ENCODE peak calls at places on chromosomes 7 and 10, in four cellular contexts. R is SK-N-SH, Q is H1, L is K562. D is an unnamed sample.

GRCh38 chr10:96338279-96338925 is 20.4 kb downstream of the OPALIN start:
- DNase-seq in R (no peak), Q (no peak), L (no peak), D (no peak)

GRCh38 chr7:135919071-135919841 is 57.9 kb downstream of the MTPN start:
- DNase-seq in R (no peak), Q (no peak), L (no peak), D (no peak)

GRCh38 chr10:70139997-70140250 is 6.6 kb downstream of the TYSND1 start:
- DNase-seq in R (no peak), Q (no peak), L (no peak), D (no peak)

GRCh38 chr7:179209-179681 is 13.1 kb upstream of the FAM20C start:
- DNase-seq in R (no peak), Q (no peak), L (no peak), D (no peak)

GRCh38 chr10:116771101-116771705 is 28.8 kb upstream of the HSPA12A start:
- DNase-seq in R (no peak), Q (no peak), L (no peak), D (no peak)

GRCh38 chr10:44935201-44935960 is 24.2 kb upstream of the RASSF4 start:
- DNase-seq in R (no peak), Q (no peak), L (no peak), D (no peak)

GRCh38 chr7:87140271-87140748 is 11.9 kb upstream of the DMTF1 start:
- DNase-seq in R (no peak), Q (no peak), L (peak), D (no peak)

GRCh38 chr7:97819161-97819560 is 53.0 kb downstream of the ASNS start:
- DNase-seq in R (no peak), Q (no peak), L (no peak), D (no peak)

GRCh38 chr10:130761032-130761575 is 550.4 kb downstream of the TCERG1L start:
- DNase-seq in R (no peak), Q (no peak), L (no peak), D (no peak)

GRCh38 chr10:113751116-113751728 is at the start of gene PLEKHS1:
- DNase-seq in R (no peak), Q (no peak), L (no peak), D (no peak)

GRCh38 chr7:68619476-68619875 is 978.8 kb upstream of the AUTS2 start:
- DNase-seq in R (no peak), Q (no peak), L (no peak), D (no peak)

GRCh38 chr7:15305002-15305600 is 256.7 kb downstream of the AGMO start:
- DNase-seq in R (peak), Q (no peak), L (peak), D (peak)

GRCh38 chr10:70779088-70779487 is 6.1 kb downstream of the TBATA start:
- DNase-seq in R (peak), Q (no peak), L (no peak), D (no peak)

GRCh38 chr10:28592953-28593352 is 60.0 kb downstream of the WAC start:
- DNase-seq in R (no peak), Q (no peak), L (peak), D (no peak)

GRCh38 chr10:117514971-117515370 is 27.6 kb upstream of the EMX2 start:
- DNase-seq in R (no peak), Q (no peak), L (no peak), D (no peak)

GRCh38 chr10:42553064-42553407 is 85.3 kb downstream of the ZNF33B start:
- DNase-seq in R (no peak), Q (no peak), L (peak), D (no peak)

GRCh38 chr7:156659203-156659602 is 18.6 kb downstream of the RNF32 start:
- DNase-seq in R (no peak), Q (no peak), L (no peak), D (no peak)

GRCh38 chr7:111113263-111114017 is 22.5 kb downstream of the LRRN3 start:
- DNase-seq in R (no peak), Q (no peak), L (no peak), D (no peak)

GRCh38 chr7:96052860-96053452 is 268.9 kb downstream of the SLC25A13 start:
- DNase-seq in R (peak), Q (no peak), L (no peak), D (no peak)

GRCh38 chr10:24237801-24238390 is 29.0 kb downstream of the KIAA1217 start:
- DNase-seq in R (no peak), Q (no peak), L (no peak), D (no peak)

GRCh38 chr7:12884856-12885440 is 197.5 kb downstream of the ARL4A start:
- DNase-seq in R (no peak), Q (no peak), L (no peak), D (no peak)

GRCh38 chr10:101060951-101061813 is 607 bp upstream of the KAZALD1 start:
- DNase-seq in R (peak), Q (peak), L (peak), D (peak)

GRCh38 chr7:85695041-85695990 is 508.5 kb upstream of the SEMA3D start:
- DNase-seq in R (no peak), Q (no peak), L (no peak), D (no peak)

GRCh38 chr7:22123139-22123538 is 177.4 kb upstream of the CDCA7L start:
- DNase-seq in R (no peak), Q (no peak), L (peak), D (no peak)

GRCh38 chr7:158167373-158167772 is 420.2 kb downstream of the PTPRN2 start:
- DNase-seq in R (no peak), Q (no peak), L (no peak), D (no peak)

GRCh38 chr7:111475419-111475748 is 86.9 kb downstream of the IMMP2L start:
- DNase-seq in R (no peak), Q (no peak), L (no peak), D (no peak)

GRCh38 chr10:130137077-130137448 is 872 bp downstream of the GLRX3 start:
- DNase-seq in R (peak), Q (no peak), L (no peak), D (no peak)

GRCh38 chr10:117615649-117616048 is 73.1 kb downstream of the EMX2 start:
- DNase-seq in R (no peak), Q (no peak), L (no peak), D (no peak)

GRCh38 chr7:43484678-43485355 is 98.1 kb upstream of the STK17A start:
- DNase-seq in R (no peak), Q (no peak), L (no peak), D (no peak)

GRCh38 chr7:155652156-155653124 is 8.0 kb downstream of the RBM33 start:
- DNase-seq in R (no peak), Q (no peak), L (no peak), D (no peak)

GRCh38 chr7:19368540-19368939 is 223.3 kb upstream of the FERD3L start:
- DNase-seq in R (no peak), Q (no peak), L (no peak), D (no peak)

GRCh38 chr7:99562832-99563231 is 4.4 kb downstream of the ZNF655 start:
- DNase-seq in R (no peak), Q (no peak), L (peak), D (no peak)

GRCh38 chr7:129144834-129145668 is 544 bp downstream of the TSPAN33 start:
- DNase-seq in R (no peak), Q (no peak), L (peak), D (no peak)

GRCh38 chr7:1253591-1254207 is 21.0 kb downstream of the UNCX start:
- DNase-seq in R (no peak), Q (no peak), L (no peak), D (no peak)

GRCh38 chr7:34187908-34188307 is 282.6 kb downstream of the BMPER start:
- DNase-seq in R (no peak), Q (no peak), L (no peak), D (no peak)

GRCh38 chr10:98316661-98317060 is 48.7 kb upstream of the LOXL4 start:
- DNase-seq in R (no peak), Q (no peak), L (no peak), D (no peak)

GRCh38 chr10:113047605-113047962 is 97.5 kb downstream of the TCF7L2 start:
- DNase-seq in R (no peak), Q (no peak), L (no peak), D (no peak)

GRCh38 chr10:81182296-81182695 is 644.6 kb downstream of the SH2D4B start:
- DNase-seq in R (no peak), Q (no peak), L (no peak), D (no peak)

GRCh38 chr10:81179324-81179723 is 641.6 kb downstream of the SH2D4B start:
- DNase-seq in R (no peak), Q (no peak), L (no peak), D (no peak)

GRCh38 chr10:81177651-81178244 is 640.0 kb downstream of the SH2D4B start:
- DNase-seq in R (no peak), Q (no peak), L (no peak), D (no peak)

DNA sequence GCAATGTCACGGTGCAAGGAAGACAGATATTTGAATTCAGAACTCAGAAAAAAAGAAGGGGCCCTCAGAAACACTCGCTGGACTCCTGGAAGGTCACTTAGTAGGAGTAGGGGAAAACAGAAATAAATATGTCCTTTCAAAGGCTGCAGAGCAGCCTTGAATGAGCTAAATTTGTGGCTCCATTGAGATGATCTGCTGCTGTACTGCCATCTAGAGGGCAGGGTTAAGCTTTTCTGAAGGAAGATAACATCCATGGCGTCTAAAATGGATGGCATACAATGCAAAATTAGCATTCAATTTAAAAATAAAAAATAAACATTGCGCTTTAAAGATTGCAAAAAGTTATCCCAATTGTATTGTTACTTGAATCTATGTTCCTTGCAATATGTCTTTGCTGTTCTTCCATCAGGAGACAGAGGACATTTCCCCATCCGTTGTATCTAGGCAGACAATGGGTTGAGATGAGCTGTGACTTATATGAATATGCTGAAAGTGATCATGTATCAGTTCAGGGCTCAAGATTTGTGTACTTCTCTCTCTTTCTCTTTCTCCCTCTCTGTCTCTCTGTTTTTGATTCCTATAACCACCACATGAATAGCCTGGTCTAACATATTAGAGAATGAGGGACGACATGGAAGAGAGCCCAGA is 642.2 kb downstream of the SH2D4B start:
- DNase-seq in R (peak), Q (no peak), L (no peak), D (peak)
- TF ChIP-seq TEAD4 in R (no peak), Q (no peak), L (no peak), D (no peak)

GRCh38 chr10:83680470-83680891 is 458.8 kb upstream of the GHITM start:
- DNase-seq in R (no peak), Q (no peak), L (no peak), D (no peak)
- TF ChIP-seq TEAD4 in R (no peak), Q (no peak), L (no peak), D (no peak)

GRCh38 chr10:122461729-122462532 is 578 bp downstream of the HTRA1 start:
- DNase-seq in R (no peak), Q (no peak), L (no peak), D (no peak)
- TF ChIP-seq TEAD4 in R (no peak), Q (no peak), L (no peak), D (no peak)

DNA sequence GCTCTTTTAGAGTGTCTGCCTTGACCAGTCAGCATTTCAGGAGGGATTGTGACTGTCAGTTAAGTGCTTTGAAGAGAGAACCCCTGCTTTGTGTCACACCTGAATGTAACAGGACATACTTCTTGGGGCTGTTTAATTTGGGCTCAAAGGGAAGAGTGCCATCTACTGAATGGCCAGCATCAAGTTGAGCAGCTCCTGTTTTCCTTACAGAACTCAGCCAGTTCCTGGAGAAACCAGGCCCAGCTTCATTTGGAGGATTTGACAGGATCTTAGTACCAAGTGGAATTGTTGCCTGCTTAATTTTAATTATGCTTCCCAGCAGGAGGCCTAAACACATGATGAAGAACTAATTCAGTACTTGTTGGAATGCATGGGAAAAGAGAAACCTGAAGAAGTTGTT is 8.3 kb downstream of the ADD3 start:
- DNase-seq in R (peak), Q (no peak), L (no peak), D (no peak)
- TF ChIP-seq TEAD4 in R (no peak), Q (no peak), L (no peak), D (no peak)

DNA sequence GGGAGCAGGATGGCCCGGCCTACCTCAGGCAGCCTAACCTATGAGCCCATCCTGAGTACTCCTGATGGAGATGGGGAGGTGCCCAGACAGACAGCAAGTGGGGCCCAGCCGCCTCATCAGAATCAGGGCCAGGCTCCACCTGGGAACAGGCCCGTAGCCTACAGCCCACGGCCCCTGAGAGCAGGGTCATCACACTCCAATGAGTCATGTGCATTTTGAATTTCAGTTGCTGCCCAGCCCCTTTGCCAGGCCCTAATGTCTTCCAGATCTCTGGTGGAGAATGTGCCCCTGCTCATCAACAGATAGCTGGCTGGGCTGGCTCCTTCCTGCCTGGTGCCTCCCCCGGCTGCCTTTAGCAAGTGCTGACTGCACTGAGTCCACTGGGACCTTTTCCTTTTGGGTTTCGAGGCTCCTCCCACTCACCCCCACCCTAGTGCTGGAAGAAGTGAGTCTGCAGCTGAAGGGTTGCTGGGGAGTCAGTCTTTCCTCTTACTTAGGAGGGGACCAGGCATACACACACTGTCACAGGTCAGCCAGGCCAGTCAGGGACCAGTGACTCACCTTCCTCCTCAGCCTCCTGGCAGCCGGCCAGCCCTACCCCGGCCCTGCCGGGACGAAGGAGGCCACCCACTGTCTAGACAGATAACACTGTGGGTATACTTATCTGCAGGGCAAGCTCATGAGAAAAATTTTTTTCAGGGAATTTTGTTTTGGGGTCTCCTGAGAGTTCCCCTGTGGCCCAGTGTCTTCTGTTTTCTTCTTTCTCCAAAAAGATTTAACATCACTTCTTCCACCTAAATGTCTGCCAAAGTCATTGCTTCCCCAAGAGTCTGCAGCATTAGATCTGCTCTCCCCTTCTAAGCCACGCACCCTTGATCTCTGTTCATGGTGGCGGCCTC is 9.1 kb upstream of the ASIC3 start:
- DNase-seq in R (peak), Q (no peak), L (peak), D (no peak)
- TF ChIP-seq TEAD4 in R (peak), Q (no peak), L (no peak), D (no peak)

D was measured in WTC11.